ENCODE peak calls at places on chromosomes 7 and 10, in four cellular contexts. E is K562, O is adrenal gland, Q is right lobe of liver. J is an unnamed sample. For H3K4me1 and H3K9me3, the result is how much of the 10 kb centered on the place peaks cover.

GRCh38 chr7:44639701-44640321 is 33.4 kb downstream of the OGDH start:
- DNase-seq in Q (no peak), O (peak), E (no peak), J (peak)

GRCh38 chr7:44058759-44059218 is 6.6 kb downstream of the PGAM2 start:
- DNase-seq in Q (peak), O (peak), E (no peak), J (no peak)

GRCh38 chr7:44066494-44067063 is 1.2 kb upstream of the PGAM2 start:
- DNase-seq in E (no peak), Q (peak), O (peak), J (no peak)

GRCh38 chr10:79312601-79313187 is 34.6 kb upstream of the PPIF start:
- DNase-seq in E (no peak), O (no peak), Q (peak), J (no peak)

GRCh38 chr7:104962781-104963180 is 51.2 kb upstream of the KMT2E start:
- DNase-seq in E (no peak), O (no peak), Q (no peak), J (no peak)

GRCh38 chr7:115216652-115217051 is 294.8 kb downstream of the MDFIC start:
- DNase-seq in E (no peak), Q (no peak), O (no peak), J (no peak)

GRCh38 chr7:139242741-139243281 is 11.8 kb downstream of the UBN2 start:
- DNase-seq in E (no peak), Q (no peak), O (no peak), J (no peak)

GRCh38 chr7:148916186-148916585 is 32.1 kb upstream of the EZH2 start:
- DNase-seq in Q (no peak), E (no peak), O (no peak), J (no peak)

GRCh38 chr7:5477723-5478531 is 54.3 kb upstream of the TNRC18 start:
- DNase-seq in O (no peak), Q (no peak), E (no peak), J (no peak)

GRCh38 chr7:4906682-4907081 is 23.2 kb upstream of the RADIL start:
- DNase-seq in E (no peak), Q (no peak), O (no peak), J (no peak)

GRCh38 chr7:44617225-44617885 is 10.9 kb downstream of the OGDH start:
- DNase-seq in O (no peak), Q (no peak), E (no peak), J (no peak)

GRCh38 chr7:132145466-132145865 is 430.8 kb downstream of the PLXNA4 start:
- DNase-seq in O (no peak), E (no peak), Q (no peak), J (no peak)

GRCh38 chr7:74722045-74722603 is 51.7 kb upstream of the NCF1 start:
- DNase-seq in E (no peak), Q (no peak), O (no peak), J (no peak)

GRCh38 chr7:43944286-43944685 is 18.1 kb downstream of the UBE2D4 start:
- DNase-seq in O (no peak), Q (no peak), E (no peak), J (no peak)

GRCh38 chr10:79059859-79060379 is 8.8 kb upstream of the ZMIZ1 start:
- DNase-seq in Q (peak), O (peak), E (no peak), J (no peak)

GRCh38 chr7:150556521-150557138 is 10.6 kb upstream of the GIMAP4 start:
- DNase-seq in E (no peak), Q (no peak), O (no peak), J (no peak)

GRCh38 chr7:36116347-36117200 is 36.5 kb upstream of the EEPD1 start:
- DNase-seq in Q (no peak), O (no peak), E (no peak), J (no peak)

GRCh38 chr7:46321556-46322205 is 400.6 kb upstream of the IGFBP3 start:
- DNase-seq in O (no peak), E (no peak), Q (no peak), J (peak)

GRCh38 chr7:37684927-37685326 is 1.4 kb downstream of the GPR141 start:
- DNase-seq in E (no peak), O (no peak), Q (no peak), J (no peak)
- H3K4me1 ChIP-seq in E (under half), O (under half), Q (under half), J (under half)

GRCh38 chr7:157743781-157744525 is 407.1 kb downstream of the DNAJB6 start:
- DNase-seq in E (no peak), O (no peak), Q (no peak), J (no peak)
- H3K9me3 ChIP-seq in E (under half), O (under half), Q (under half), J (under half)

GRCh38 chr7:16817536-16817935 is 12.7 kb upstream of the AGR2 start:
- DNase-seq in O (no peak), E (no peak), Q (no peak), J (no peak)
- H3K27ac ChIP-seq in O (no peak), E (no peak), Q (no peak), J (no peak)

GRCh38 chr10:660413-660979 is 29.0 kb downstream of the DIP2C start:
- DNase-seq in E (no peak), O (no peak), Q (no peak), J (peak)
- H3K4me1 ChIP-seq in E (under half), O (under half), Q (under half), J (under half)

GRCh38 chr7:42550706-42551470 is 313.9 kb upstream of the GLI3 start:
- DNase-seq in E (no peak), O (no peak), Q (no peak), J (no peak)

GRCh38 chr7:42543953-42544352 is 306.9 kb upstream of the GLI3 start:
- DNase-seq in E (no peak), O (no peak), Q (no peak), J (no peak)

GRCh38 chr7:42549866-42550485 is 313.0 kb upstream of the GLI3 start:
- DNase-seq in Q (no peak), E (no peak), O (no peak), J (no peak)

GRCh38 chr7:42549212-42549611 is 312.2 kb upstream of the GLI3 start:
- DNase-seq in O (no peak), Q (no peak), E (no peak), J (no peak)

GRCh38 chr7:42545049-42545724 is 308.2 kb upstream of the GLI3 start:
- DNase-seq in O (no peak), E (no peak), Q (no peak), J (no peak)
- H3K9me3 ChIP-seq in O (under half), E (under half), Q (under half), J (under half)

DNA sequence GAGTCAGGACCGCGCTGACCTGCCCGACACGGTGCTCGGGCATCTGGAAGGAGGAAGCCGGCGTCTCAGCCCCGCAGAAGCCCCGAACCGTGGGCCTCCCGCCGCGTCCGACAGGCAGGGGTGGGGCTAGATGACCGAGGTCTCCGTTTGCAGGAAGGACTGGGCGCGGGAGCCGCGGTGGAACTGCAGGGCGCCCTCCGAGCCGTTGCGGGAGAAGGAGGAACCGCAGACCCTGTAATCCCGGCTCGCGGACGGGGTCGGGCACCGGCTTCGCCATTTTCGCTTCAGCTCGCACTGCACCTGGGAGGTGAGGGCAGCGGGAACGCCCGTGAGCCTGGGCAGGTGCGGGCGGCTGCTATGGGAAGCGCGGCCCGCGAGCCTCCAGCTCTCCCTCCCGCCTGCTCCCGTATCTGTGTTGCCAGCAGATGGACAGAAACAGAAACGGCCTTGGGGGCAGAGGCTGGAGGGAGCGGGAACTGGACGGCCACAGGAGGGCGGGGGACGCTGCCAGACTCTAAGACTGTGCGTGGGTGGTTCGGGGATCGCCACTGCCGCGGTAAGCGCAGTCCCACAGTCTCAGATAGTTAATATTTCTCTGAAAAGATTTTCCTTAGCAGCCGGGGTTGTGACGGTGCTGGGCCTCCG is 114.1 kb downstream of the VIPR2 start:
- DNase-seq in O (peak), E (peak), Q (no peak), J (peak)
- H3K27ac ChIP-seq in O (no peak), E (peak), Q (no peak), J (no peak)

GRCh38 chr7:12709731-12710502 is 22.5 kb downstream of the ARL4A start:
- DNase-seq in Q (no peak), E (no peak), O (no peak), J (no peak)
- H3K4me1 ChIP-seq in Q (under half), E (under half), O (under half), J (under half)

GRCh38 chr7:99201027-99201426 is 6.9 kb downstream of the KPNA7 start:
- DNase-seq in O (no peak), Q (no peak), E (no peak), J (peak)
- H3K9me3 ChIP-seq in O (under half), Q (under half), E (under half), J (under half)

GRCh38 chr10:100742936-100743335 is 2.4 kb upstream of the PAX2 start:
- DNase-seq in Q (no peak), O (no peak), E (no peak), J (no peak)

GRCh38 chr10:100739516-100740368 is 5.6 kb upstream of the PAX2 start:
- DNase-seq in E (no peak), O (no peak), Q (no peak), J (no peak)

GRCh38 chr10:100741386-100742066 is 3.9 kb upstream of the PAX2 start:
- DNase-seq in E (no peak), O (no peak), Q (no peak), J (no peak)

GRCh38 chr10:100742067-100742771 is 3.2 kb upstream of the PAX2 start:
- DNase-seq in O (no peak), E (no peak), Q (no peak), J (no peak)

DNA sequence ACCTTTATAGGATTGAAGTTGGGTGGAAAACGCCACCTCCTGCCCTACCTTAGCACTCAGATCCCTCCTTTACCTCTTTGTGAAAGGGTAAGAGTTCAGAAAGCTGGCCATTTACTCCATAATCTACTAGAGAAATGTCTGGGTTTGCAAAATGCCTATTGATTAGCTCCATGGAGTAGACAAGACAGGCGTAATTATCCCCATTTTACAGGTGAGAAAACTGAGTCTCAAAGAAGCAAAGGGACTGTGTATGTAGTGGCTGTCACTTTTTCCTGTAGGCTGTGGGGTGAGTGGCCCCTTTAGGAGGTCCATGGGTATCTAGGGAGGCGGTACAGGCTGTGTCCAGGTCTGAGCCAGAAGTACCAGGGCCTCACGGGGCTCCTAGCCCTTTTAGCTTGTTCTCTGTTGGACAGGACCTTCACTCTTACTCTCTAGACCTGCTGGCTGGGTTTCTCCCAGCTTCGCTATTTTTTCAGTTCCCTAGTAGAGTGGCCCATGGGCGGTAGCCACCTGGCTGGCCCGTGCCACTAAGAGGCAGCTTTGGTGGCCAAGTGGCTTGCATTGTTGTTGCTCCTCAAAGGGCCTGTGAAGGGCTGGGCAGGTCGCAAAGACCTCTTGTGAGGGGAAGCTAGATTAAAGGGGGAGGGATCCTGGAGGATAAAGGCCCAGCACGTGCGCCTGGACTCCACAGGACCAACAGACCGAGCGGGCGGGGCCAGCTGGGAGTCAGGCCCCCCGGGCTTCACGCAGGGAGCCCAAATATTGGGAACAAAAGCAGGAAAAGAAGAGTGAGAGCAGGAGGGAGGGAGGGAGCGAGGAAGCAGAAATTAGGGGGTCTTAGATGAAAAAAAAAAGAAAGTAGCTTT is 4.7 kb upstream of the PAX2 start:
- DNase-seq in Q (no peak), E (no peak), O (no peak), J (no peak)
- H3K27ac ChIP-seq in Q (no peak), E (no peak), O (no peak), J (no peak)

GRCh38 chr10:131963350-131963749 is 18.4 kb downstream of the BNIP3 start:
- DNase-seq in O (no peak), Q (no peak), E (no peak), J (no peak)

GRCh38 chr10:131963811-131964210 is 17.9 kb downstream of the BNIP3 start:
- DNase-seq in Q (no peak), O (no peak), E (no peak), J (no peak)

GRCh38 chr10:131961047-131961776 is 20.5 kb downstream of the BNIP3 start:
- DNase-seq in E (no peak), Q (no peak), O (no peak), J (no peak)

GRCh38 chr10:131961777-131962450 is 19.8 kb downstream of the BNIP3 start:
- DNase-seq in E (no peak), Q (no peak), O (no peak), J (peak)

DNA sequence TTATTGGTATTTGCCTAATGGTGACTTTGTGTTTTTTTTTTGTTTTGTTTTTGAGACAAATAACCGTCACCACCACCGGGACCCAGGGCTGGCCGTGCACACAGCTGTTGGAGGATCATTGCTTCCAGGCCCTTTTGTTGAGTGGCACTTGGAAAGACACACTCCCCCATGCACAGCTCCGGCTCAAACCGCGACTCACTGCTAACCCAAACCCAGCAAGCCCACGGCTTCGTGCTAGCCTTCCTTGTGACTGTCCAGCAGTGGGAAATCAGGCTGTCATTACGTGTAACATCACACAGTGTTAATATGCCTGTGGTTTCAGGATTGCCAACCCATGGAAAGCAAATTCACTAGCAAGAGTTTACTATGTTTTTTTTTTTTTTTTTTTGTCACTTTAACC is 17.4 kb downstream of the BNIP3 start:
- DNase-seq in Q (no peak), E (no peak), O (no peak), J (no peak)
- H3K4me1 ChIP-seq in Q (under half), E (under half), O (under half), J (under half)

J was measured in SJSA1.